ENCODE peak calls at places on chromosomes 12 and 14, in seven cellular contexts. V, L, D, H, I, M and B are unnamed samples.

GRCh38 chr12:60138526-60138925 is 542.7 kb downstream of the SLC16A7 start:
- DNase-seq in M (no peak), V (no peak), I (no peak), H (no peak), L (no peak), D (no peak), B (no peak)

GRCh38 chr12:93380480-93381121 is 2.9 kb downstream of the NUDT4 start:
- DNase-seq in L (no peak), H (no peak), I (no peak), D (no peak), M (no peak), V (no peak), B (no peak)

GRCh38 chr14:100294213-100294962 is 11.9 kb downstream of the SLC25A29 start:
- DNase-seq in H (no peak), V (no peak), M (no peak), I (no peak), D (peak; percentile 53), L (no peak), B (no peak)

GRCh38 chr12:117091758-117092510 is 7.3 kb downstream of the TESC start:
- DNase-seq in D (no peak), I (no peak), H (no peak), M (no peak), L (no peak), V (no peak), B (no peak)

GRCh38 chr14:99447739-99448138 is 32.9 kb downstream of the SETD3 start:
- DNase-seq in I (no peak), M (no peak), V (no peak), D (no peak), H (no peak), L (no peak), B (no peak)

GRCh38 chr12:80754259-80754658 is 37.5 kb downstream of the MYF5 start:
- DNase-seq in V (no peak), D (no peak), I (no peak), M (no peak), H (no peak), L (no peak), B (no peak)

GRCh38 chr12:87196329-87196728 is 832.9 kb downstream of the C12orf50 start:
- DNase-seq in L (no peak), I (no peak), V (no peak), D (no peak), H (no peak), M (no peak), B (no peak)

GRCh38 chr12:41919526-41920305 is 225.0 kb downstream of the GXYLT1 start:
- DNase-seq in H (no peak), V (no peak), I (no peak), D (no peak), L (no peak), M (no peak), B (no peak)

GRCh38 chr12:108565976-108566375 is 3.6 kb downstream of the ISCU start:
- DNase-seq in H (peak; percentile 86), L (peak; percentile 71), M (peak; percentile 75), V (no peak), I (peak; percentile 83), D (peak; percentile 82), B (peak; percentile 50)

GRCh38 chr14:78863143-78863542 is 693.0 kb downstream of the NRXN3 start:
- DNase-seq in M (no peak), D (no peak), H (no peak), I (peak; percentile 58), L (no peak), V (peak; percentile 60), B (no peak)

GRCh38 chr14:104827173-104828055 is 26.5 kb downstream of the ZBTB42 start:
- DNase-seq in V (peak; percentile 61), I (peak; percentile 29), H (peak; percentile 43), D (no peak), M (no peak), L (peak; percentile 48), B (no peak)

GRCh38 chr14:90969493-90970166 is 90.8 kb downstream of the RPS6KA5 start:
- DNase-seq in V (no peak), I (no peak), L (no peak), D (no peak), H (no peak), M (no peak), B (no peak)

GRCh38 chr12:94290353-94290752 is 142.0 kb downstream of the PLXNC1 start:
- DNase-seq in M (no peak), H (no peak), V (no peak), I (no peak), L (no peak), D (no peak), B (no peak)

GRCh38 chr14:103539056-103539825 is 10.2 kb downstream of the TRMT61A start:
- DNase-seq in H (no peak), V (no peak), I (no peak), D (peak; percentile 23), M (no peak), L (no peak), B (no peak)

GRCh38 chr14:27006520-27006919 is 408.7 kb upstream of the NOVA1 start:
- DNase-seq in V (no peak), M (no peak), H (no peak), D (no peak), L (no peak), I (no peak), B (no peak)

GRCh38 chr12:38771871-38772270 is 133.5 kb downstream of the CPNE8 start:
- DNase-seq in M (no peak), D (no peak), V (no peak), I (no peak), L (no peak), H (no peak), B (no peak)

GRCh38 chr12:2411586-2412304 is 359.0 kb downstream of the CACNA1C start:
- DNase-seq in V (no peak), D (no peak), H (no peak), M (no peak), I (no peak), L (no peak), B (no peak)

GRCh38 chr14:35369701-35370191 is 34.8 kb downstream of the NFKBIA start:
- DNase-seq in M (no peak), L (peak; percentile 24), V (no peak), H (no peak), D (no peak), I (peak; percentile 60), B (no peak)

GRCh38 chr14:35368993-35369392 is 35.6 kb downstream of the NFKBIA start:
- DNase-seq in M (no peak), V (no peak), I (no peak), D (no peak), H (no peak), L (no peak), B (no peak)

GRCh38 chr14:35378638-35379568 is 25.6 kb downstream of the NFKBIA start:
- DNase-seq in D (no peak), H (no peak), V (no peak), M (no peak), L (no peak), I (no peak), B (no peak)

GRCh38 chr14:35370969-35371368 is 33.6 kb downstream of the NFKBIA start:
- DNase-seq in D (no peak), M (no peak), I (no peak), H (no peak), L (no peak), V (no peak), B (no peak)

DNA sequence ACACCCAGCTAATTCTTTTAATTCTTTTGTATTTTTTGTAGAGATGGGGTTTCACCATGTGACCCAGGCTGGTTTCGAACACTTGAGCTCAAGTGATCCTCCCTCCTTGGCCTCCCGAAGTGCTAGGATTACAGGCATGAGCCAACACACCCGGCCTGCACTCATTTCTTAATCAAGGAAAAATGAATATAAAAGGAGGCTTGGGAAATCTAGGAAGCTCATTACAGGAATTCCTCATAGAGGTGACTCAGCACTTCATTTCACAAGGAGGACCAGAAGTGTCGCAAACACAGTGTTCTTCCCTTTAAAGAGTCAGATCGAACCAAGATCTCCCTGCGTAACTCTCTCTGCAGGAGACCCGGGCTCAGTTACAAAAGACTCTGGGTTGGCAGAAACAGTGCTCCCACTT is 30.3 kb downstream of the NFKBIA start:
- DNase-seq in I (peak; percentile 49), V (no peak), M (peak; percentile 74), H (peak; percentile 51), L (no peak), D (peak; percentile 51), B (peak; percentile 74)
- TF ChIP-seq CTCF in I (no peak), V (no peak), M (no peak), H (no peak), L (no peak), D (no peak), B (no peak)

GRCh38 chr12:49887536-49888401 is 15.9 kb downstream of the FAIM2 start:
- DNase-seq in I (no peak), V (no peak), D (no peak), M (no peak), L (no peak), H (peak; percentile 38), B (no peak)

GRCh38 chr12:49885663-49886461 is 17.8 kb downstream of the FAIM2 start:
- DNase-seq in V (no peak), M (no peak), H (no peak), D (no peak), I (no peak), L (no peak), B (no peak)

GRCh38 chr12:49885118-49885517 is 18.6 kb downstream of the FAIM2 start:
- DNase-seq in L (no peak), H (no peak), I (no peak), D (no peak), V (no peak), M (no peak), B (no peak)

GRCh38 chr12:49888461-49889151 is 15.1 kb downstream of the FAIM2 start:
- DNase-seq in M (no peak), D (no peak), V (no peak), I (no peak), H (peak; percentile 73), L (no peak), B (no peak)

GRCh38 chr12:49887091-49887490 is 16.6 kb downstream of the FAIM2 start:
- DNase-seq in L (no peak), D (no peak), I (no peak), V (no peak), M (no peak), H (no peak), B (no peak)
- TF ChIP-seq CTCF in L (no peak), D (no peak), I (no peak), V (no peak), M (no peak), H (no peak), B (no peak)

GRCh38 chr12:85280138-85280983 is at the start of gene ALX1:
- DNase-seq in D (no peak), L (no peak), H (no peak), V (peak; percentile 67), I (no peak), M (no peak), B (no peak)
- TF ChIP-seq CTCF in D (no peak), L (no peak), H (no peak), V (no peak), I (no peak), M (no peak), B (no peak)

DNA sequence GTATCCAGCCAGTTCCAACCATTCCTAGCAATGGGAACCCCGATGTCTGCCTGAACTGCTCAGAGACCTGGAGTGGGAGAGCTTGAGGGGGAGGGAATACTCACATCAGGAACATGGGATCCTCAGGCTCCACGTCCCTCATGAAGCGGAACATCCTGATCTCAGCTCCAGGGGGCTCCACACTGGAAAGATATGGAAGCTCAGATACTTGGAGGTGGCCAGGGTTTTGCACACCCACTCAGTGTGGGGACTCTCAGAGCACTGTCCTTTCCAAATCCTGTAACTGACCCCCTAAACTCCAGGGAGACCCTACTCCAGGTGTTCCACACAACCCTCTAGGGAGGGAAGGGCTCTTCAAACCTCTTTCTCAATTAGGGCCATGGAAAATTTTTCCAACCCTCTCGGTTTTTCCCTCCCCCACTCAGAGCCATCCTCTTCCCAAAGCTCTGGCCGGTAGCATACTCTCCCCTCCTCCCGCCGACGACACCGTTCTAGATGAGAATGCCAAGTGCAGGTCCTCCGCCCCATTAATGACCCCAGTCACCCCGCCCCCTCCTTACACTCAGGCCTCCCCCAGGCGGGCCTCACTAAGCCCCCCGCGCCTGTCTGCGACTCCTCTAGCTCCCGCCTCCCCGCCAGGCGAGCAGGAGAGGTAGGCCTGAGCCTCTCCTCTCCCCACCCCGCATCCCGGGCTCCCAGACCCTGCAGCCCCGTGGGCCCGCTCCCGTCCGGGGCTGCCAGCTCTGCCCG is 585 bp downstream of the MLF2 start:
- DNase-seq in D (no peak), I (no peak), V (no peak), M (no peak), H (no peak), L (no peak), B (no peak)
- TF ChIP-seq CTCF in D (peak; percentile 16), I (no peak), V (peak; percentile 57), M (peak; percentile 47), H (no peak), L (no peak), B (no peak)